ENCODE peak calls at places on chromosome 19, in four cellular contexts. H is activated CD4-positive, CD25-positive, alpha-beta regulatory T cell; X is heart left ventricle; U is left cardiac atrium. F is an unnamed sample.

GRCh38 chr19:46838160-46838559 is 12.5 kb downstream of the AP2S1 start:
- DNase-seq in H (no peak), X (no peak), U (no peak), F (peak; percentile 47)

GRCh38 chr19:14383898-14384669 is 2.8 kb downstream of the ADGRE5 start:
- DNase-seq in H (no peak), X (no peak), U (peak; percentile 40), F (no peak)

GRCh38 chr19:5893907-5894703 is 9.5 kb downstream of the NDUFA11 start:
- DNase-seq in H (no peak), X (peak; percentile 81), U (peak; percentile 84), F (peak; percentile 64)

GRCh38 chr19:30227661-30228112 is 144.5 kb upstream of the ZNF536 start:
- DNase-seq in H (peak; percentile 14), X (peak; percentile 68), U (peak; percentile 65), F (peak; percentile 75)

GRCh38 chr19:1269478-1270167 is 491 bp downstream of the CIRBP start:
- DNase-seq in H (peak; percentile 73), X (peak; percentile 90), U (peak; percentile 90), F (peak; percentile 91)

GRCh38 chr19:36837902-36838783 is at the start of gene ZNF790:
- DNase-seq in H (peak; percentile 71), X (peak; percentile 92), U (peak; percentile 91), F (peak; percentile 93)

GRCh38 chr19:1763648-1764292 is 10.5 kb downstream of the ONECUT3 start:
- DNase-seq in H (no peak), X (no peak), U (no peak), F (no peak)

GRCh38 chr19:13557756-13558398 is 51.6 kb upstream of the CACNA1A start:
- DNase-seq in H (no peak), X (no peak), U (no peak), F (no peak)

GRCh38 chr19:41328818-41329220 is 18.8 kb downstream of the CCDC97 start:
- DNase-seq in H (no peak), X (no peak), U (no peak), F (no peak)

GRCh38 chr19:35901854-35902661 is at the start of gene HCST:
- DNase-seq in H (no peak), X (no peak), U (no peak), F (no peak)

GRCh38 chr19:17180997-17181702 is 34.0 kb upstream of the USE1 start:
- DNase-seq in H (no peak), X (no peak), U (no peak), F (no peak)

GRCh38 chr19:51187395-51188226 is 37.3 kb upstream of the CD33 start:
- DNase-seq in H (no peak), X (no peak), U (no peak), F (no peak)

GRCh38 chr19:51511353-51511752 is 9.8 kb upstream of the SIGLEC12 start:
- DNase-seq in H (no peak), X (no peak), U (no peak), F (no peak)

GRCh38 chr19:29758863-29759262 is 43.8 kb upstream of the C19orf12 start:
- DNase-seq in H (no peak), X (no peak), U (no peak), F (no peak)

GRCh38 chr19:39398297-39398864 is 7.2 kb downstream of the MED29 start:
- DNase-seq in H (no peak), X (peak; percentile 78), U (peak; percentile 80), F (peak; percentile 89)

GRCh38 chr19:17248011-17248776 is 2.5 kb upstream of the NR2F6 start:
- DNase-seq in H (no peak), X (no peak), U (no peak), F (no peak)

GRCh38 chr19:14407889-14408640 is 11.1 kb downstream of the DDX39A start:
- DNase-seq in H (no peak), X (no peak), U (no peak), F (no peak)

GRCh38 chr19:730382-730668 is 20.6 kb upstream of the MISP start:
- DNase-seq in H (no peak), X (no peak), U (no peak), F (no peak)

GRCh38 chr19:3655402-3656072 is 28.9 kb upstream of the CACTIN start:
- DNase-seq in H (no peak), X (no peak), U (no peak), F (no peak)

GRCh38 chr19:13057147-13057572 is 45.5 kb downstream of the LYL1 start:
- DNase-seq in H (no peak), X (no peak), U (no peak), F (no peak)

GRCh38 chr19:49553451-49554271 is 25.9 kb downstream of the RCN3 start:
- DNase-seq in H (no peak), X (no peak), U (no peak), F (no peak)

GRCh38 chr19:19451429-19452240 is 46.2 kb downstream of the GATAD2A start:
- DNase-seq in H (no peak), X (no peak), U (no peak), F (no peak)

GRCh38 chr19:56115490-56115889 is 5.6 kb downstream of the ZNF787 start:
- DNase-seq in H (no peak), X (no peak), U (no peak), F (no peak)

GRCh38 chr19:49210108-49210900 is 52.7 kb downstream of the TRPM4 start:
- DNase-seq in H (no peak), X (no peak), U (peak; percentile 47), F (peak; percentile 47)

GRCh38 chr19:8209965-8210659 is 942 bp downstream of the CERS4 start:
- DNase-seq in H (no peak), X (no peak), U (no peak), F (no peak)

GRCh38 chr19:49953376-49953775 is 7.6 kb downstream of the SIGLEC11 start:
- DNase-seq in H (no peak), X (no peak), U (no peak), F (no peak)

GRCh38 chr19:49057636-49058234 is at the start of gene CGB7:
- DNase-seq in H (no peak), X (peak; percentile 77), U (peak; percentile 85), F (peak; percentile 84)

GRCh38 chr19:15825753-15826152 is 10.3 kb upstream of the OR10H1 start:
- DNase-seq in H (no peak), X (no peak), U (no peak), F (no peak)

GRCh38 chr19:16002380-16002779 is 53.6 kb downstream of the OR10H4 start:
- DNase-seq in H (no peak), X (no peak), U (no peak), F (no peak)

GRCh38 chr19:18208098-18208951 is 4.5 kb upstream of the RAB3A start:
- DNase-seq in H (peak; percentile 36), X (peak; percentile 46), U (peak; percentile 64), F (no peak)

GRCh38 chr19:52599241-52599640 is 29.2 kb downstream of the ZNF701 start:
- DNase-seq in H (no peak), X (no peak), U (no peak), F (no peak)

GRCh38 chr19:6060600-6061391 is 49.5 kb downstream of the RFX2 start:
- DNase-seq in H (no peak), X (peak; percentile 6), U (no peak), F (no peak)

GRCh38 chr19:1317274-1317673 is 31.6 kb downstream of the EFNA2 start:
- DNase-seq in H (no peak), X (no peak), U (no peak), F (no peak)

GRCh38 chr19:33612928-33613327 is 8.8 kb upstream of the CHST8 start:
- DNase-seq in H (no peak), X (no peak), U (no peak), F (no peak)

GRCh38 chr19:47284324-47284899 is 9.7 kb downstream of the INAFM1 start:
- DNase-seq in H (no peak), X (no peak), U (no peak), F (no peak)

GRCh38 chr19:9752701-9753443 is 15.7 kb downstream of the ZNF846 start:
- DNase-seq in H (no peak), X (no peak), U (no peak), F (no peak)

F was measured in Right ventricle myocardium superior.